ENCODE peak calls at places on chromosomes 12 and 14, in four cellular contexts. M is HepG2, J is SK-N-SH, O is H9. Z is an unnamed sample. For H3K79me2, the result is how much of the 10 kb centered on the place peaks cover.

GRCh38 chr12:63826002-63826585 is 18.4 kb upstream of the SRGAP1 start:
- DNase-seq in M (peak), J (peak), O (no peak), Z (peak)

GRCh38 chr14:75822522-75823288 is 159.1 kb downstream of the TGFB3 start:
- DNase-seq in M (no peak), J (no peak), O (no peak), Z (no peak)

GRCh38 chr12:81224626-81225025 is 146.7 kb downstream of the ACSS3 start:
- DNase-seq in M (no peak), J (no peak), O (no peak), Z (no peak)

GRCh38 chr12:120495189-120495722 is 657 bp upstream of the DYNLL1 start:
- DNase-seq in M (no peak), J (peak), O (no peak), Z (no peak)

GRCh38 chr12:124727244-124727673 is 136.4 kb downstream of the SCARB1 start:
- DNase-seq in M (peak), J (no peak), O (no peak), Z (peak)

GRCh38 chr12:124683330-124683662 is 115.9 kb upstream of the NCOR2 start:
- DNase-seq in M (peak), J (no peak), O (peak), Z (peak)

GRCh38 chr14:104082807-104083206 is 2.7 kb upstream of the ASPG start:
- DNase-seq in M (no peak), J (peak), O (no peak), Z (no peak)

GRCh38 chr12:89733579-89734201 is 25.1 kb upstream of the ATP2B1 start:
- DNase-seq in M (no peak), J (no peak), O (no peak), Z (peak)

GRCh38 chr14:50061664-50062437 is 54.5 kb downstream of the VCPKMT start:
- DNase-seq in M (peak), J (peak), O (no peak), Z (no peak)

GRCh38 chr12:87305481-87305880 is 723.7 kb downstream of the C12orf50 start:
- DNase-seq in M (no peak), J (no peak), O (no peak), Z (no peak)

GRCh38 chr14:42944284-42944683 is 1337.6 kb downstream of the LRFN5 start:
- DNase-seq in M (no peak), J (no peak), O (no peak), Z (no peak)

GRCh38 chr14:54566410-54567223 is at the start of gene SAMD4A:
- DNase-seq in M (peak), J (peak), O (peak), Z (peak)

GRCh38 chr14:68571073-68571703 is 221.7 kb downstream of the ZFP36L1 start:
- DNase-seq in M (no peak), J (no peak), O (no peak), Z (no peak)

GRCh38 chr14:56189306-56189705 is 71.1 kb downstream of the PELI2 start:
- DNase-seq in M (no peak), J (no peak), O (no peak), Z (peak)

GRCh38 chr14:90727082-90727481 is 89.1 kb downstream of the TTC7B start:
- DNase-seq in M (no peak), J (no peak), O (no peak), Z (no peak)

GRCh38 chr12:116372815-116373214 is 95.3 kb upstream of the MED13L start:
- DNase-seq in M (no peak), J (no peak), O (no peak), Z (no peak)

GRCh38 chr12:92987846-92988621 is 58.9 kb upstream of the EEA1 start:
- DNase-seq in M (peak), J (no peak), O (peak), Z (no peak)

GRCh38 chr12:125151284-125151683 is 86.0 kb downstream of the AACS start:
- DNase-seq in M (peak), J (no peak), O (peak), Z (peak)

GRCh38 chr14:64209428-64210165 is 84.6 kb downstream of the ESR2 start:
- DNase-seq in M (no peak), J (no peak), O (no peak), Z (no peak)

GRCh38 chr14:81684696-81685095 is 151.0 kb upstream of the SEL1L start:
- DNase-seq in M (no peak), J (no peak), O (no peak), Z (no peak)

GRCh38 chr12:32217354-32218310 is 111.0 kb downstream of the BICD1 start:
- DNase-seq in M (no peak), J (no peak), O (no peak), Z (peak)

GRCh38 chr12:114444422-114445279 is 38.7 kb upstream of the TBX5 start:
- DNase-seq in M (no peak), J (no peak), O (peak), Z (no peak)

GRCh38 chr12:64610092-64610659 is at the start of gene RASSF3:
- DNase-seq in M (peak), J (peak), O (peak), Z (peak)

GRCh38 chr14:106414464-106414863 is 888.1 kb downstream of the TMEM121 start:
- DNase-seq in M (no peak), J (no peak), O (no peak), Z (no peak)

GRCh38 chr12:104649913-104650312 is 193.2 kb downstream of the CHST11 start:
- DNase-seq in M (no peak), J (no peak), O (no peak), Z (no peak)

GRCh38 chr12:104652910-104653309 is 196.2 kb downstream of the CHST11 start:
- DNase-seq in M (no peak), J (no peak), O (no peak), Z (no peak)

GRCh38 chr12:104653730-104654328 is 197.1 kb downstream of the CHST11 start:
- DNase-seq in M (peak), J (no peak), O (peak), Z (peak)

GRCh38 chr12:104650541-104650940 is 193.8 kb downstream of the CHST11 start:
- DNase-seq in M (no peak), J (no peak), O (no peak), Z (no peak)

DNA sequence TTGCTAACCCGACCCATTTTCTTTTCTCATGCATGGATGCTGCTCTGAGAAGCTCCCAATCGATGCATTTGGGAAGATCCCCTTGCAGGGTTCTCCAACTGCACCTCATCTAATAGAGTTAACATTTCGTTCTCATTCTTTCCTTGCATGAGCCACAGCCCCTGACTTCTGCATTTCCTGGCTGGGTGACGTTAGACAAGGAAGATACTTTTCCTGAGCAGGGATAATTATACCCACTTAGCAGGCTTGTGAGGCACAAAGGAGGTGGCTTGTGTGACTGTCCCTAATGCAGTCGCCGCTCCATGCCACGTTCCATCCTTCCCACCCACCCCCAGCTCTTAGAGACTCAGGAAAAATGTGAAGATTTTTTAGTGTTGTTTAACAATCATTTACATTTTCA is 195.1 kb downstream of the CHST11 start:
- DNase-seq in M (no peak), J (no peak), O (no peak), Z (no peak)
- H3K79me2 ChIP-seq in M (under half), J (under half), O (under half), Z (under half)

DNA sequence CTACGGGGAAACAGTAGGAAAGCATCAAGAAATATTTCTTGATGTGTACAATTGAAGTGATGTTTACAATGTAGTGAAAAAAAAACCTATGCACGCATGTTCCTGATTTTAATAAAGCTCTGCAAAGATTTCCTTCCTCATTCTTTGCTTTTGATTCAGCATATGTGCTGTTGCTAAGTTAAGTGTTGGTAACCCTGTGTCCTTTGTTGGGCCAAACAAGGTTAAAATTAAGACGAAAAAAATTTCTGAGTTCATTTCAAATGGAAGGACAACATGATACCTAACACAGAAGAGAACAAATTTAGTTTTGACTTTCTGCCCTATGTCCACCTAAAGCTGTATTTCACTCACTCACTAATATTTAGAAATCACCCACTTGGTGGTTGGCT is 62.8 kb downstream of the PPP2R5C start:
- DNase-seq in M (no peak), J (no peak), O (no peak), Z (peak)
- H3K79me2 ChIP-seq in M (half or more), J (half or more), O (under half), Z (under half)

DNA sequence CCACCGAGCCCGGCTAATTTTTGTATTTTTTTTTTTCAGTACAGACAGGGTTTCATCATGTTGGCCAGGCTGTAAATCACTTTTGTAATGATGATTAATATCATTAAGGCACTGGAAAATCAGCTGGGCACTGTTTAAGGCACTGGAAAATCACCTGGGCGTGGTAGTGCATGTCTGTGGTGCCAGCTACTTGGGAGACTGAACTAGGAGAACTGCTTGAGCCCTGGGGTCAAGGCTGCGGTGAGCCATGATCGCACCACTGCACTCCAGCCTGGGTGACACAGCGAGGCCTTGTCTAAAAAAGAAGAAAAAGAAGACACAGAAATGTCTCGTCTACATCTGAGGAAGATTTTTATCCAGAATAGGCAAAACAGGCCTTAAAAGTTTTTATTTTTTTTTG is 12.7 kb downstream of the SLC11A2 start:
- DNase-seq in M (no peak), J (no peak), O (no peak), Z (no peak)
- H3K79me2 ChIP-seq in M (half or more), J (half or more), O (under half), Z (under half)

GRCh38 chr12:57842342-57843294 is 3.9 kb downstream of the CTDSP2 start:
- DNase-seq in M (no peak), J (no peak), O (peak), Z (peak)
- H3K79me2 ChIP-seq in M (half or more), J (half or more), O (under half), Z (under half)

DNA sequence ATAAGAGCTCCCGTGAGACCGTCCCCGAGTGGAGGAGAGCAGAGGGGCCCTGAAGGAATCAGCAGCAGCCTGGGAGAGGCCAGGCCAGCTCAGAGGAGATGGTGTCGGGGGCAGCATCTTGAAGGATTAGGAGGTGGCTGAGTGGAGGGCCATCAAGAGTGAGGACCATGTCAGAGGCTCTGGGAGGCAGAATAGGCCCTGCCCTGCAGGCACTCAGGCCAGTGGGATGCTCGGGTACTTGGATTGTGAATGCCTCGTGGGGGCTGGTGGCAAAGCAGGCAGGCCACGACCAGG is 47.7 kb downstream of the IL31 start:
- DNase-seq in M (no peak), J (no peak), O (no peak), Z (no peak)
- H3K79me2 ChIP-seq in M (under half), J (half or more), O (under half), Z (under half)

GRCh38 chr12:55745361-55746146 is 2.6 kb downstream of the GDF11 start:
- DNase-seq in M (peak), J (peak), O (peak), Z (no peak)

GRCh38 chr12:55748230-55748993 is 5.5 kb downstream of the GDF11 start:
- DNase-seq in M (no peak), J (no peak), O (peak), Z (no peak)

GRCh38 chr12:55746913-55747231 is 4.0 kb downstream of the GDF11 start:
- DNase-seq in M (no peak), J (no peak), O (no peak), Z (no peak)

GRCh38 chr12:55743967-55744931 is 1.3 kb downstream of the GDF11 start:
- DNase-seq in M (no peak), J (peak), O (no peak), Z (no peak)

GRCh38 chr12:55746147-55746912 is 3.4 kb downstream of the GDF11 start:
- DNase-seq in M (no peak), J (no peak), O (no peak), Z (no peak)
- H3K79me2 ChIP-seq in M (under half), J (under half), O (under half), Z (under half)

DNA sequence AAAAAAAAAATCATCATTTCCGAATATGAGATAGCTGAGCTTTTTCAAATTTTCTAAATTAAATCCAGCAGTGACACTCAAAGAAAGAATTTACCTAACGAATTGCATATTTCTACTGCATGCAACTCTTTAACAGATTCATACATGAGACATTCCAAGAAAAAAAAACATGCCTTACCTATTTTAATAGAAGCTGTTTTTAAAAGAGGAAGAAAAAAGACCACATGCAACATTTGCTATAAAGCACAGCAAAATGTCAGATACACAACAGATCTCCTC is 18.5 kb downstream of the CORO1C start:
- DNase-seq in M (no peak), J (no peak), O (no peak), Z (no peak)
- H3K79me2 ChIP-seq in M (half or more), J (half or more), O (under half), Z (under half)

GRCh38 chr12:11158885-11159444 is 12.0 kb upstream of the SMIM10L1 start:
- DNase-seq in M (no peak), J (no peak), O (no peak), Z (no peak)
- H3K79me2 ChIP-seq in M (half or more), J (half or more), O (under half), Z (under half)

DNA sequence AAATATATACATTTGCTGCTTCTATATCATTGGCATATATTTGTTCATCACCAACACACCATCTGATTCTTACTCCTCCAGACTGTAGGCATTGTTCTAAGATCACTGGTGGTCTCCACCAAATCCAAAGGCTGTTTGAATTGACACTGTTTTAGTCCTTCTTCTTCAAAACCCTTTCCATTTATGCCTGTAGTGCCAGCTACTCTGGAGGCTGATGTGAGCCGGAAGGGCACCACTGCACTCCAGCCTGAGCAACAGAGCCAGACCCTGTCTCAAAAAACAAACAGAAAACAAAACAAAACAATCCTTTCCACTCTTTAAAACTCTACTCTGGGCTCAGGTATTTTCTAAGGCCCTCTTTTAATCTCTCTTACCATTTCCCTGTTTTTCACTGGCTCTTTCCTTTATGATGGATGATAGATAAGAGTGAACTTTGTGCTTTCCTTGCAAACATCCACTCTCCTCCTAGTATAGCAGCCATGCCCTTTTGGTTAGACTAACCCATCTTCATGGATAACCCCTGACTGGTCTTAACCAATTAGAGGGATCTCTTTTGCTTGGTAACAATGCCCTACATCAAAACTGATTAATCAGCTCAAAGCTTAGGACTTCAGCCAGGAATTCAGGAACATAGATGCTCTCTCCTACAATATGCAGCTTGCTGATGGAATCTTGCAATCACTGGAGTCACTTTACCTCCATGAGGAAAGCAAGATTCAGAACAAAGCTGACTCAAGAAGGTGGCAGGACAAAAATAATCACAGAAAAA is 24.9 kb downstream of the SPTSSA start:
- DNase-seq in M (peak), J (no peak), O (no peak), Z (no peak)
- H3K79me2 ChIP-seq in M (under half), J (under half), O (under half), Z (under half)